ENCODE peak calls at places on chromosomes 7 and 10, in five cellular contexts. H is Peyer's patch, Y is tibial artery, B is mammary epithelial cell, S is thyroid gland. U is an unnamed sample.
A peak's percentile ranks its signal among the peaks of the same experiment; 100 is the strongest.

GRCh38 chr10:97490592-97490991 is 7.6 kb downstream of the MMS19 start:
- DNase-seq in H (no peak), Y (peak; percentile 70), B (no peak), S (peak; percentile 58), U (no peak)

GRCh38 chr10:86536294-86536861 is 14.8 kb upstream of the WAPL start:
- DNase-seq in H (peak; percentile 31), Y (no peak), B (no peak), S (no peak), U (peak; percentile 27)

GRCh38 chr7:129144095-129144833 is at the start of gene TSPAN33:
- DNase-seq in H (peak; percentile 90), Y (peak; percentile 76), B (peak; percentile 71), S (peak; percentile 84), U (peak; percentile 59)

GRCh38 chr7:134619627-134620331 is 26.9 kb upstream of the BPGM start:
- DNase-seq in H (no peak), Y (no peak), B (peak; percentile 97), S (no peak), U (no peak)

GRCh38 chr7:114973147-114973546 is 51.3 kb downstream of the MDFIC start:
- DNase-seq in H (no peak), Y (no peak), B (peak; percentile 35), S (peak; percentile 43), U (no peak)

GRCh38 chr10:82827901-82828300 is 952.9 kb downstream of the NRG3 start:
- DNase-seq in H (no peak), Y (no peak), B (no peak), S (no peak), U (no peak)

GRCh38 chr10:94006591-94007550 is 13.1 kb downstream of the PLCE1 start:
- DNase-seq in H (no peak), Y (no peak), B (no peak), S (peak; percentile 38), U (peak; percentile 94)

GRCh38 chr10:15579605-15580004 is 140.1 kb downstream of the ITGA8 start:
- DNase-seq in H (no peak), Y (no peak), B (no peak), S (no peak), U (no peak)

GRCh38 chr7:155578016-155578415 is 31.7 kb upstream of the CNPY1 start:
- DNase-seq in H (no peak), Y (peak; percentile 37), B (no peak), S (no peak), U (no peak)

GRCh38 chr10:17742918-17743317 is 9.1 kb upstream of the TMEM236 start:
- DNase-seq in H (peak; percentile 44), Y (peak; percentile 75), B (peak; percentile 19), S (peak; percentile 42), U (no peak)

GRCh38 chr10:44312401-44312800 is 72.5 kb downstream of the CXCL12 start:
- DNase-seq in H (no peak), Y (no peak), B (no peak), S (peak; percentile 50), U (no peak)

GRCh38 chr7:36210542-36210941 is 57.5 kb downstream of the EEPD1 start:
- DNase-seq in H (no peak), Y (no peak), B (no peak), S (no peak), U (no peak)
- H3K27ac ChIP-seq in H (peak overlapping the region; percentile 41), Y (no peak overlapping the region), B (no peak overlapping the region), S (no peak overlapping the region), U (no peak overlapping the region)

GRCh38 chr7:21773326-21773725 is 172.4 kb downstream of the CDCA7L start:
- DNase-seq in H (no peak), Y (no peak), B (peak; percentile 8), S (no peak), U (no peak)
- H3K4me1 ChIP-seq in H (no peaks in the 10 kb centered on the region), Y (no peaks in the 10 kb centered on the region), B (no peaks in the 10 kb centered on the region), S (peaks cover 6% of the 10 kb centered on the region), U (no peaks in the 10 kb centered on the region)

GRCh38 chr10:77622822-77623410 is 14.7 kb downstream of the KCNMA1 start:
- DNase-seq in H (no peak), Y (no peak), B (no peak), S (no peak), U (no peak)
- H3K27ac ChIP-seq in H (no peak overlapping the region), Y (peak overlapping the region; percentile 44), B (no peak overlapping the region), S (no peak overlapping the region), U (no peak overlapping the region)

GRCh38 chr7:116269466-116269865 is 59.1 kb downstream of the TES start:
- DNase-seq in H (no peak), Y (no peak), B (no peak), S (no peak), U (peak; percentile 44)
- H3K4me1 ChIP-seq in H (no peaks in the 10 kb centered on the region), Y (peaks cover 36% of the 10 kb centered on the region), B (peaks cover 47% of the 10 kb centered on the region), S (peaks cover 25% of the 10 kb centered on the region), U (no peaks in the 10 kb centered on the region)